ENCODE peak calls at places on chromosomes 7 and 10, in six cellular contexts. F is GM19239; V is Ammon's horn; P is Caki2; M is CD8-positive, alpha-beta memory T cell; Y is ascending aorta. L is an unnamed sample.
A peak's percentile ranks its signal among the peaks of the same experiment; 100 is the strongest.

GRCh38 chr10:12499587-12499986 is 150.2 kb downstream of the CAMK1D start:
- DNase-seq in F (no peak), V (peak; percentile 76), P (no peak), M (no peak), Y (no peak), L (no peak)

GRCh38 chr7:137962491-137962874 is 39.4 kb downstream of the CREB3L2 start:
- DNase-seq in F (no peak), V (no peak), P (no peak), M (no peak), Y (no peak), L (no peak)

GRCh38 chr10:11086177-11086576 is 68.5 kb downstream of the CELF2 start:
- DNase-seq in F (no peak), V (no peak), P (no peak), M (no peak), Y (no peak), L (no peak)

GRCh38 chr10:3871424-3871996 is 86.5 kb upstream of the KLF6 start:
- DNase-seq in F (no peak), V (no peak), P (no peak), M (no peak), Y (no peak), L (no peak)

GRCh38 chr7:158394936-158395335 is 192.7 kb downstream of the PTPRN2 start:
- DNase-seq in F (peak; percentile 48), V (no peak), P (no peak), M (peak; percentile 57), Y (no peak), L (no peak)

GRCh38 chr10:93063217-93063976 is 2.8 kb downstream of the CYP26C1 start:
- DNase-seq in F (no peak), V (no peak), P (no peak), M (no peak), Y (no peak), L (peak; percentile 47)

GRCh38 chr7:141433698-141434097 is 117.5 kb upstream of the AGK start:
- DNase-seq in F (no peak), V (no peak), P (no peak), M (no peak), Y (no peak), L (no peak)

GRCh38 chr7:132742152-132742551 is 165.9 kb upstream of the PLXNA4 start:
- DNase-seq in F (no peak), V (no peak), P (peak; percentile 47), M (no peak), Y (no peak), L (no peak)

GRCh38 chr10:98790817-98791216 is 344.1 kb upstream of the HPS1 start:
- DNase-seq in F (no peak), V (peak; percentile 4), P (no peak), M (no peak), Y (no peak), L (no peak)

GRCh38 chr10:71512213-71512745 is 115.6 kb downstream of the CDH23 start:
- DNase-seq in F (no peak), V (no peak), P (no peak), M (no peak), Y (no peak), L (no peak)

L was measured in GM20000.